ENCODE peak calls at places on chromosomes 13 and 19, in nine cellular contexts. One of them, this sample, is unnamed.

GRCh38 chr13:80454245-80454644 is 113.3 kb upstream of the SPRY2 start:
- DNase-seq in CD4-positive, alpha-beta T cell: no peak
- DNase-seq in cardiac muscle cell: peak
- DNase-seq in cardiac fibroblast: peak
- DNase-seq in HL-60: peak
- DNase-seq in PC-9: no peak
- DNase-seq in NB4: peak
- DNase-seq in BJ: no peak
- DNase-seq in GM20000: no peak
- DNase-seq in this sample: no peak

GRCh38 chr19:1668339-1669123 is 16.1 kb upstream of the TCF3 start:
- DNase-seq in CD4-positive, alpha-beta T cell: no peak
- DNase-seq in cardiac muscle cell: peak
- DNase-seq in cardiac fibroblast: no peak
- DNase-seq in HL-60: no peak
- DNase-seq in PC-9: peak
- DNase-seq in NB4: no peak
- DNase-seq in BJ: no peak
- DNase-seq in GM20000: peak
- DNase-seq in this sample: no peak

GRCh38 chr13:112606125-112607001 is 18.4 kb upstream of the TUBGCP3 start:
- DNase-seq in CD4-positive, alpha-beta T cell: peak
- DNase-seq in cardiac muscle cell: peak
- DNase-seq in cardiac fibroblast: peak
- DNase-seq in HL-60: peak
- DNase-seq in PC-9: peak
- DNase-seq in NB4: peak
- DNase-seq in BJ: peak
- DNase-seq in GM20000: peak
- DNase-seq in this sample: peak

GRCh38 chr19:4455742-4456565 is 1.6 kb downstream of the UBXN6 start:
- DNase-seq in CD4-positive, alpha-beta T cell: no peak
- DNase-seq in cardiac muscle cell: peak
- DNase-seq in cardiac fibroblast: peak
- DNase-seq in HL-60: peak
- DNase-seq in PC-9: no peak
- DNase-seq in NB4: peak
- DNase-seq in BJ: peak
- DNase-seq in GM20000: no peak
- DNase-seq in this sample: no peak

GRCh38 chr19:11506101-11506555 is 489 bp upstream of the ZNF653 start:
- DNase-seq in CD4-positive, alpha-beta T cell: no peak
- DNase-seq in cardiac muscle cell: no peak
- DNase-seq in cardiac fibroblast: no peak
- DNase-seq in HL-60: no peak
- DNase-seq in PC-9: no peak
- DNase-seq in NB4: no peak
- DNase-seq in BJ: no peak
- DNase-seq in GM20000: no peak
- DNase-seq in this sample: no peak

GRCh38 chr13:34189946-34190345 is 372.0 kb downstream of the RFC3 start:
- DNase-seq in CD4-positive, alpha-beta T cell: no peak
- DNase-seq in cardiac muscle cell: no peak
- DNase-seq in cardiac fibroblast: no peak
- DNase-seq in HL-60: no peak
- DNase-seq in PC-9: no peak
- DNase-seq in NB4: no peak
- DNase-seq in BJ: no peak
- DNase-seq in GM20000: no peak
- DNase-seq in this sample: no peak

GRCh38 chr19:15378529-15379082 is 981 bp downstream of the AKAP8 start:
- DNase-seq in CD4-positive, alpha-beta T cell: peak
- DNase-seq in cardiac muscle cell: peak
- DNase-seq in cardiac fibroblast: peak
- DNase-seq in HL-60: peak
- DNase-seq in PC-9: peak
- DNase-seq in NB4: peak
- DNase-seq in BJ: no peak
- DNase-seq in GM20000: peak
- DNase-seq in this sample: no peak

GRCh38 chr19:5210556-5210955 is 130.1 kb downstream of the PTPRS start:
- DNase-seq in CD4-positive, alpha-beta T cell: no peak
- DNase-seq in cardiac muscle cell: no peak
- DNase-seq in cardiac fibroblast: no peak
- DNase-seq in HL-60: no peak
- DNase-seq in PC-9: no peak
- DNase-seq in NB4: no peak
- DNase-seq in BJ: no peak
- DNase-seq in GM20000: no peak
- DNase-seq in this sample: no peak

GRCh38 chr19:3041756-3042517 is 12.9 kb upstream of the TLE2 start:
- DNase-seq in CD4-positive, alpha-beta T cell: no peak
- DNase-seq in cardiac muscle cell: no peak
- DNase-seq in cardiac fibroblast: no peak
- DNase-seq in HL-60: no peak
- DNase-seq in PC-9: no peak
- DNase-seq in NB4: no peak
- DNase-seq in BJ: no peak
- DNase-seq in GM20000: no peak
- DNase-seq in this sample: no peak

DNA sequence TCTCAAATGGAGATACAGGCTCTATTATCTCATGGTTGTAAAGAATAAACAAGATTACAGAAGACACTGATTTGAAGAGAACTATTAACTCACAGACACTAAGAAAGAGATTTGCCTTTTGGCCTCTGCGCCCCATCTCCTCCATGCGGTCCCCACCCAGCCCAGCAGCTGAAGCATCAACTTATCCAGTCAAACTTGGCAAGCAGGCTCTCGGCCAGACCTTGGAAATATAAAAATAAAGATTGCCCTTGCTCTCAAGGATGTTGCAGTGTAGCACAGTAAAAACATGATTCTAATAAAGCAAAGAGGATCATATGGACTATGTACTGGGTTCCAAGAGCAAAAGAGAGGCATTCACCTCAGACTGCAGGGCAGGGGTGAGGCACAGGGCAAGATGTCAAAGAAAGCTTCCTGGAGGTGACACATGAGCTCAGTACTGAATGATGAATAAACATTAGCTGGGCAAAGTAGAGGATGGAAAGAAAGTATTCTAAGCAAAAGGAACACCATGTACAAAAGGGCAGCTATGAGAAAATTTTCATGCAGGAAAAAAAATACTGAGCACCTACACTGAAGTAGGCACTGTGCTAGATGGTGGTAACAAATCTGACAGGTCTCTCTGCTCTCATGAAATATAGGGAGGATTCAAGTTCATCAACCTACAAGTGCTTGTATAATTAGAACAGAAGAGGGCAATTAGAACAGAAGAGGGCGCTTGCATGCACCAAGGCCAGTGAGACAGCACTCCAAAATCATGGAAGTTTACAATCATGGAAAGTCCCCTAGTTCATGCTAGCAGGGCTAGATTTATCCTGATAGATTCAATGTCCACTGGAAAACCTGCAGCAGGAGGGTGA is 85.0 kb downstream of the SACS start:
- DNase-seq in CD4-positive, alpha-beta T cell: no peak
- DNase-seq in cardiac muscle cell: peak
- DNase-seq in cardiac fibroblast: peak
- DNase-seq in HL-60: no peak
- DNase-seq in PC-9: no peak
- DNase-seq in NB4: no peak
- DNase-seq in BJ: no peak
- DNase-seq in GM20000: no peak
- DNase-seq in this sample: no peak
- TF ChIP-seq CTCF in CD4-positive, alpha-beta T cell: no peak
- TF ChIP-seq CTCF in cardiac muscle cell: peak
- TF ChIP-seq CTCF in cardiac fibroblast: no peak
- TF ChIP-seq CTCF in HL-60: no peak
- TF ChIP-seq CTCF in PC-9: no peak
- TF ChIP-seq CTCF in NB4: no peak
- TF ChIP-seq CTCF in BJ: no peak
- TF ChIP-seq CTCF in GM20000: no peak
- TF ChIP-seq CTCF in this sample: no peak

DNA sequence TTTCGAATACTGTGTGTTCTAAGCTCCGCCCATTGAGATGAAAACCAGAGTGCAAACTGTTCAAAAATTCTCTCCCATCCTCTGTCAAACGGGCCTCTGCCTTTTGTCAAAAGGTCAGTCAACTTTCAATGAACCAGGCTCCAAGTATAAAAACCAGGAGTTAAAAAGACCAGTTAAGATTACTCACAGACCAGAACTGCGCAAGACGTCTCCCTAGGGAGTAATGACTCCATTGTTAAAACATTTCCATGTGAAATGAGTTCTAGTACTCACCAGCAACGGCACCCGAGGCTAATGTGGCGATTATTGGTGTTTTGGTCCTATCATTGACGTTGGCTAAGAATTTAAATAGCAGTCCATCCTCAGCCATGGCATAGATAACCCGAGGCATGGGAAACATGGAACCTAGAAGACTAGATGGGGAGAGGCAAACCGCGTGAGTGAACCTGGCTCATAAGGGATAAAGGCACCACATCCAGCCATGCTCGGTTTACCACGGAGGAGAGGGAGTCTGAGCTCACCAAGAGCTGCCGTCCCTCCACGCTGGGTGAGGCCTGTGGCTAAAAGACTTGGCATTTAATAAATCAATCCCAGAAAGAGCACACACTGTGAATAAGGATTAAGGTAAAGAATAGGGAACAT is 73.3 kb downstream of the SLC7A1 start:
- DNase-seq in CD4-positive, alpha-beta T cell: no peak
- DNase-seq in cardiac muscle cell: peak
- DNase-seq in cardiac fibroblast: peak
- DNase-seq in HL-60: no peak
- DNase-seq in PC-9: no peak
- DNase-seq in NB4: peak
- DNase-seq in BJ: peak
- DNase-seq in GM20000: no peak
- DNase-seq in this sample: no peak
- TF ChIP-seq CTCF in CD4-positive, alpha-beta T cell: no peak
- TF ChIP-seq CTCF in cardiac muscle cell: no peak
- TF ChIP-seq CTCF in cardiac fibroblast: no peak
- TF ChIP-seq CTCF in HL-60: no peak
- TF ChIP-seq CTCF in PC-9: no peak
- TF ChIP-seq CTCF in NB4: no peak
- TF ChIP-seq CTCF in BJ: peak
- TF ChIP-seq CTCF in GM20000: no peak
- TF ChIP-seq CTCF in this sample: no peak

DNA sequence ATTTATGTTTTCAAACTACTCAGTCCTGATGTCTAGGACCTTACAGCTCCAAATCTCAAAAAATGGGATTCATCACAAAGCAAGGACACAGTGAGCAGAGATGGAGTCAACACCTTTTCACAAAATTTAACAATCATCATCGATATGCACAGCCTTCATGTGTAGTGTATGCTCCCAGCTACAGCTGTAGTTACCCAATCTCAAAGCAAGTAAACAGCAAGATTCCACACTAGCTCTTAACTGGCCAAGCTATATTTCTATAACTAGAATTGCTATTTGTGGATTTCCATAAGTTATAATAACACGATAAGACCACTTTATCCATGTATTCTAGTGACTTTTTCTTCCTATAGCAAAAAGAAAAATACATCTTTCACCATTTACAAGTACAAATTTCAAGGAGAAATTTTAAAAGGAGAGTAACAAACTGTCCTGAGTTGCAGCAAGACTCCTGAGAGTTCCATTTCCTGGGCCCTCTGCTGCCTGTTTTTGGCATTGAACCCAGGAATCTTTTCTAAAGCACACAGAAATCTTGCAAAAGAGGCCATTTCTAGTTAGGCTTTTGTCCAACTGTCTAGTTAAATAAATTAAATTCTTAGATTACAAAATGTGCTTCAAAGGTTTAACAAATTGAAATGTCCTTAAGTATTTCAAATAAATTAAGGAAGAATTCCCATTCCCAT is 460.6 kb downstream of the FGF14 start:
- DNase-seq in CD4-positive, alpha-beta T cell: no peak
- DNase-seq in cardiac muscle cell: no peak
- DNase-seq in cardiac fibroblast: peak
- DNase-seq in HL-60: no peak
- DNase-seq in PC-9: no peak
- DNase-seq in NB4: peak
- DNase-seq in BJ: no peak
- DNase-seq in GM20000: no peak
- DNase-seq in this sample: no peak
- TF ChIP-seq CTCF in CD4-positive, alpha-beta T cell: no peak
- TF ChIP-seq CTCF in cardiac muscle cell: no peak
- TF ChIP-seq CTCF in cardiac fibroblast: peak
- TF ChIP-seq CTCF in HL-60: no peak
- TF ChIP-seq CTCF in PC-9: peak
- TF ChIP-seq CTCF in NB4: peak
- TF ChIP-seq CTCF in BJ: peak
- TF ChIP-seq CTCF in GM20000: no peak
- TF ChIP-seq CTCF in this sample: no peak

DNA sequence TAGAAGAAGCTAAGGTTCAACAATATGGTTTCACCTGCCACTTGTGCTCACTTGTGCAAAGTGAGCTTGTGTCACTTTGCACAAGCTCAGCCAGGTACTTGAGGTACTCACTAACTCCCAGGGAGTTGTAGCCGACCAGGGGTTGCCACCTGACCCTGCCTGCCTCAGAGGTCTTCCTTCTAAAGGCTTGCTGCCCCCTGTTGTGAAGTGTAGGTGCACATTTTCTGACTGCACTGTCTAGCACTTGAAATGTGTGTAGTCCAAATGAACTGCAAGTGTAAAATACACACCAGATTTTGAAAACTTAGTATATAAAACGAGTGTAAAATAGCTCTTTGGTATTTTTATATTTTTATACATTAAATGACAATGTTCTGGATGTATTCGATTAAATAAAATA is 230.8 kb downstream of the DLEU7 start:
- DNase-seq in CD4-positive, alpha-beta T cell: no peak
- DNase-seq in cardiac muscle cell: no peak
- DNase-seq in cardiac fibroblast: no peak
- DNase-seq in HL-60: no peak
- DNase-seq in PC-9: no peak
- DNase-seq in NB4: no peak
- DNase-seq in BJ: no peak
- DNase-seq in GM20000: no peak
- DNase-seq in this sample: no peak
- TF ChIP-seq CTCF in CD4-positive, alpha-beta T cell: no peak
- TF ChIP-seq CTCF in cardiac muscle cell: no peak
- TF ChIP-seq CTCF in cardiac fibroblast: no peak
- TF ChIP-seq CTCF in HL-60: no peak
- TF ChIP-seq CTCF in PC-9: no peak
- TF ChIP-seq CTCF in NB4: no peak
- TF ChIP-seq CTCF in BJ: no peak
- TF ChIP-seq CTCF in GM20000: no peak
- TF ChIP-seq CTCF in this sample: no peak

GRCh38 chr19:38676023-38676877 is 28.8 kb downstream of the ACTN4 start:
- DNase-seq in CD4-positive, alpha-beta T cell: no peak
- DNase-seq in cardiac muscle cell: peak
- DNase-seq in cardiac fibroblast: peak
- DNase-seq in HL-60: no peak
- DNase-seq in PC-9: no peak
- DNase-seq in NB4: peak
- DNase-seq in BJ: no peak
- DNase-seq in GM20000: no peak
- DNase-seq in this sample: no peak
- TF ChIP-seq CTCF in CD4-positive, alpha-beta T cell: no peak
- TF ChIP-seq CTCF in cardiac muscle cell: no peak
- TF ChIP-seq CTCF in cardiac fibroblast: no peak
- TF ChIP-seq CTCF in HL-60: no peak
- TF ChIP-seq CTCF in PC-9: no peak
- TF ChIP-seq CTCF in NB4: no peak
- TF ChIP-seq CTCF in BJ: no peak
- TF ChIP-seq CTCF in GM20000: no peak
- TF ChIP-seq CTCF in this sample: peak